ENCODE peak calls at places on chromosomes 12 and 14, in six cellular contexts. Q, M, G, J, O and C are unnamed samples.

GRCh38 chr12:51974646-51975045 is 23.1 kb downstream of the ACVR1B start:
- DNase-seq in O (no peak), Q (no peak), G (no peak), J (no peak), M (no peak), C (no peak)

GRCh38 chr14:102262894-102263462 is 42.0 kb downstream of the MOK start:
- DNase-seq in G (peak), J (no peak), M (peak), Q (peak), O (no peak), C (peak)

GRCh38 chr12:124184456-124184855 is 110.4 kb upstream of the RFLNA start:
- DNase-seq in Q (no peak), J (no peak), G (no peak), O (no peak), M (peak), C (no peak)

GRCh38 chr14:97771340-97772045 is 974.3 kb downstream of the VRK1 start:
- DNase-seq in M (no peak), G (no peak), J (no peak), Q (no peak), O (no peak), C (no peak)

GRCh38 chr12:27142102-27142721 is 59.8 kb upstream of the C12orf71 start:
- DNase-seq in Q (peak), O (peak), J (no peak), M (peak), G (peak), C (peak)

GRCh38 chr12:116996058-116996457 is 85.3 kb downstream of the FBXW8 start:
- DNase-seq in J (no peak), O (no peak), G (no peak), Q (no peak), M (no peak), C (no peak)

GRCh38 chr14:90453401-90453951 is 56.6 kb downstream of the CALM1 start:
- DNase-seq in M (no peak), O (no peak), J (no peak), G (no peak), Q (no peak), C (no peak)

GRCh38 chr12:133120385-133121191 is 9.5 kb downstream of the ZNF891 start:
- DNase-seq in O (no peak), M (no peak), J (no peak), Q (no peak), G (no peak), C (no peak)

GRCh38 chr12:99911967-99912366 is 72.8 kb downstream of the ANKS1B start:
- DNase-seq in G (no peak), J (peak), O (no peak), M (no peak), Q (no peak), C (no peak)

GRCh38 chr12:131245564-131246355 is 292.1 kb downstream of the ADGRD1 start:
- DNase-seq in O (no peak), M (no peak), Q (no peak), J (no peak), G (no peak), C (no peak)

GRCh38 chr12:97017213-97017612 is 110.2 kb downstream of the NEDD1 start:
- DNase-seq in Q (no peak), M (no peak), G (no peak), J (no peak), O (no peak), C (no peak)

GRCh38 chr14:74608959-74609611 is 3.0 kb downstream of the LTBP2 start:
- DNase-seq in J (peak), Q (peak), O (peak), M (peak), G (peak), C (peak)

GRCh38 chr14:69318901-69319475 is 59.0 kb downstream of the GALNT16 start:
- DNase-seq in G (no peak), Q (no peak), J (no peak), M (no peak), O (no peak), C (no peak)

GRCh38 chr12:65494537-65494936 is 216.1 kb downstream of the MSRB3 start:
- DNase-seq in O (no peak), G (no peak), M (peak), Q (no peak), J (no peak), C (no peak)

GRCh38 chr12:28369483-28369882 is 179.2 kb downstream of the CCDC91 start:
- DNase-seq in O (no peak), M (no peak), J (no peak), G (no peak), Q (no peak), C (no peak)

DNA sequence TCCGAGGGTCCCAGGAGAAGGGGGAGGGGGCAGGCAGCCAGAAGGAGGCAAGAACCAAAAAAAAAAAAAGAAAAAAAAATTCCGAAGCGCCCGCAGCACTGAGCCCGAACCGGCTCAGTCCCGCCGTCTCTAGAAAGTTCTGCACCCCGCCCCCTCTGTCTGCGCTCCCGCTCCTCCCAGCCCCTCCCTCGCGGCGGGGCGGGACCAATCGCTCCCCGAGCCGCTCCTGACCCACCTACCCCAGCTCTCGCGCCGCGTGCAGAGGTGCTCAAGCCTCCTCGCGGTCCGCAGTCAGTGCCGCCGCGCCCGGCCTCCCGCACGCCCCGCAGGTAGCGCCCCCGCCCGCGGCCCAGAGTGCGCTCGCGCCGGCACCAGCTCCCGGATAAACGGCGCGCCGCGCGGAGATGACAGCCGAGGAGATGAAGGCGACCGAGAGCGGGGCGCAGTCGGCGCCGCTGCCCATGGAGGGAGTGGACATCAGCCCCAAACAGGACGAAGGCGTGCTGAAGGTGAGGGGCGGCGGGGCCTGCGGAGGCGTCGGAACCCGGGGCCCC is at the start of gene FKBP4:
- DNase-seq in G (peak), J (no peak), Q (peak), M (peak), O (peak), C (peak)
- TF ChIP-seq BHLHE40 in G (no peak), J (peak), Q (no peak), M (no peak), O (peak), C (no peak)

DNA sequence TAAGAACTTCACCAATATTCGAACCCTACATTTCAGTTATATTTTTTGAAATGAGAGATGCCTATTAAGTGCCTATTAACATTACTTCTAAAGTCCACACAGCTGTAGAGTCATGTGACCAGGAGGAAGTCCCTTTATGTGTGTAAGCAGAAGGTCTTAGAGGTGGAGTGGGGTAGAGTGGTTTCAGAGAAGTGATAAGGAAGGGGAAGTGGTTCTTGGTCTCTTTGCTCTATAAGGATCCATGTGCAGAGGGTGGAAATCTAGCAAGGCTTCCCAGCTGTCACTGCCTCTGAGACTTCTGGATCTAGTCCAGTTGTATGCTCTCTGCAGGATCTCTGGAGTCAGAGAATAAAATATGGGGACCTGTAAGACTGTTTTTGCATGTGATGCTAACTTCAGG is 673.9 kb downstream of the FLRT2 start:
- DNase-seq in M (no peak), O (no peak), G (no peak), Q (no peak), J (no peak), C (no peak)
- TF ChIP-seq BHLHE40 in M (no peak), O (no peak), G (no peak), Q (no peak), J (no peak), C (no peak)

DNA sequence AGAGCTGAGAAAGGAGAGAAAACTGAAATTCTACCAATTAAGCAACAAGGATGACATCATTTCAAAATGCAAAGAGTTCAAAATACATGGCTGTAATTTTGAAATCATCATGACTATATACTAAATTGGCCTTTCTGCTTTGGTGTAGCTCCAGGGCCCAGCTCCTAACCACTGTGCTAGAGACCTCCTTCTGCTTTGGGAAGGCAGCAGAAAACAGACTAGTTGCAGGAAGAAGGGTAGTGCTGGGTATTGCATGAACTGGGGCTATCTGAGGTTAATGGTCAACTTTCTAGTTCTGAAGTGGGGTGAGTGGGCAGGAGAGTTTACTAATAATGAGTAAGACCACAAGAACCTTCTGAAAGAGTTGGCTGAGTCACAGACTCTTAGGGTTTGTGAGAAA is 66.2 kb downstream of the PTGER2 start:
- DNase-seq in Q (peak), G (peak), O (no peak), M (no peak), J (peak), C (no peak)
- TF ChIP-seq BHLHE40 in Q (no peak), G (peak), O (no peak), M (no peak), J (no peak), C (no peak)

GRCh38 chr14:80095623-80096022 is 115.7 kb downstream of the DIO2 start:
- DNase-seq in Q (peak), G (peak), J (no peak), M (no peak), O (no peak), C (no peak)
- TF ChIP-seq BHLHE40 in Q (no peak), G (no peak), J (no peak), M (no peak), O (no peak), C (no peak)

DNA sequence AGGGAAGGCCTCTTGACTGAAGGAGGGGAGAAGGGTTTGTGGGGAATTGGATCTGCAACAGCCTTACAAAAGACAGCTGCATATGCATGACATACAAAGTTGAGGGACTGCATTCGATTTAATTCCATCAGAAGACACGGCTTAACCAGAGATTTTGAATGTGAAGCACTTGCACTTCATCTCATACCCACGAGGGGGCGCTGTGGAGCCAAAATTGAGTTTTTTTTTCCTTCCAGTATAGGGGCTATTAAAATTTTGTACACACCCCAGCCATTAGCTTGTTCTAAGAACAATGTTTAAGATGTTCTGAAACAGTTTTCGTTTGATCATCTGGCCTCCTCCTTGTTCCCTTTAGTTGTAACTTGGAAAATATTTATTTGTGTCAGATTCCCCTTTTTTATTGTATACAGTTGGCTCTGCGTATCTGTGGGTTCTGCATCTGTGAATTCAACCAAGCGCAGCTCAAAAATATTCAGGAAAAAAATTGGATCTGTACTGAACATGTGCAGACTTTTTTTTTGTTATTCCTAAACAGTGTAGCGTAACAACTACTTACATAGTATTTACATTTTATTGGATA is 1.6 kb downstream of the SUDS3 start:
- DNase-seq in G (peak), J (no peak), Q (peak), O (peak), M (peak), C (peak)
- TF ChIP-seq BHLHE40 in G (no peak), J (no peak), Q (no peak), O (no peak), M (no peak), C (no peak)

GRCh38 chr14:23372509-23372908 is at the start of gene IL25:
- DNase-seq in J (no peak), Q (no peak), M (no peak), O (no peak), G (no peak), C (no peak)

GRCh38 chr14:23375527-23376251 is 1.2 kb upstream of the CMTM5 start:
- DNase-seq in O (no peak), J (no peak), Q (no peak), G (no peak), M (no peak), C (no peak)

GRCh38 chr14:23370221-23370620 is 2.4 kb upstream of the IL25 start:
- DNase-seq in O (no peak), J (no peak), M (no peak), Q (no peak), G (no peak), C (no peak)

GRCh38 chr14:23371865-23372264 is 744 bp upstream of the IL25 start:
- DNase-seq in O (no peak), Q (no peak), M (no peak), G (no peak), J (no peak), C (no peak)

GRCh38 chr14:23373041-23373440 is 432 bp downstream of the IL25 start:
- DNase-seq in G (no peak), Q (no peak), M (no peak), O (no peak), J (no peak), C (no peak)
- TF ChIP-seq BHLHE40 in G (no peak), Q (no peak), M (no peak), O (no peak), J (no peak), C (no peak)

DNA sequence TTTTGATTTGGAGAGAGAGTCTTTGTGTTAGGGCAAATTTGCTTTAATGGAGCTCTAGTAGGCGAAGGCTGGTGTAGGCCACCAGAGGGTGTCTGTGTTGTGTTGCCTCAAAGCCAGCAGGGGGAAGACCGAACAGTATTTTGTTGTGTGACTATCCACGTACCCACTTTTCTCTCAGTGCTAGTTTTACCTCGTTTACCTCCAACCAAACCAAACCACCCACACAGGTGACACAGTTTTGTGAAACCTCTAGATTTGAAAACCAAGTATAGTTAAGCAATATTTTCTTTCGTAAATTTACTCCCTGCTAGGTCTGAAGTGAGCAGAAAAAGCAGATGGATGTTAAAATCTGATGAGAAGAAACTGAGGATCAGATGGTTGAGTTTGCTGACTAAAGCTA is 36.3 kb upstream of the NPFF start:
- DNase-seq in M (peak), J (peak), Q (peak), G (peak), O (peak), C (peak)
- TF ChIP-seq BHLHE40 in M (no peak), J (peak), Q (no peak), G (no peak), O (no peak), C (no peak)